ENCODE peak calls at places on chromosomes 2 and 18, in nine cellular contexts. V is GM23338, P is AG20443, Y is T-helper 17 cell, R is NCI-H510A treated with DMSO at 0.1 percent for 48 hours, Z is endothelial cell, X is endothelial cell of umbilical vein, M is GM12865, L is astrocyte of the spinal cord. E is an unnamed sample.

GRCh38 chr2:227035678-227036077 is 128.3 kb downstream of the COL4A4 start:
- DNase-seq in V (no peak), P (no peak), Y (no peak), R (no peak), Z (no peak), X (no peak), M (no peak), L (no peak), E (no peak)

GRCh38 chr18:24009651-24010333 is 4.8 kb upstream of the TTC39C start:
- DNase-seq in V (no peak), P (no peak), Y (no peak), R (peak), Z (no peak), X (no peak), M (peak), L (no peak), E (no peak)

GRCh38 chr2:15818186-15818795 is 122.1 kb upstream of the MYCN start:
- DNase-seq in V (no peak), P (no peak), Y (no peak), R (no peak), Z (no peak), X (no peak), M (no peak), L (no peak), E (no peak)

GRCh38 chr2:197077336-197077735 is 150.8 kb upstream of the PGAP1 start:
- DNase-seq in V (no peak), P (no peak), Y (no peak), R (no peak), Z (no peak), X (no peak), M (no peak), L (no peak), E (no peak)

GRCh38 chr2:197001921-197002320 is 75.4 kb upstream of the PGAP1 start:
- DNase-seq in V (no peak), P (no peak), Y (no peak), R (no peak), Z (no peak), X (no peak), M (no peak), L (no peak), E (no peak)

GRCh38 chr2:106165556-106165955 is 28.5 kb downstream of the UXS1 start:
- DNase-seq in V (peak), P (no peak), Y (no peak), R (no peak), Z (no peak), X (no peak), M (no peak), L (no peak), E (no peak)

GRCh38 chr2:95292623-95293260 is 4.4 kb upstream of the KCNIP3 start:
- DNase-seq in V (no peak), P (no peak), Y (no peak), R (no peak), Z (no peak), X (no peak), M (no peak), L (no peak), E (peak)

GRCh38 chr2:233807966-233808892 is 30.1 kb downstream of the MROH2A start:
- DNase-seq in V (no peak), P (no peak), Y (no peak), R (no peak), Z (no peak), X (no peak), M (no peak), L (no peak), E (no peak)

GRCh38 chr18:32618501-32618985 is 147.9 kb upstream of the GAREM1 start:
- DNase-seq in V (peak), P (no peak), Y (no peak), R (no peak), Z (no peak), X (no peak), M (no peak), L (no peak), E (no peak)

GRCh38 chr2:57878573-57878910 is 168.1 kb upstream of the VRK2 start:
- DNase-seq in V (no peak), P (no peak), Y (no peak), R (no peak), Z (no peak), X (no peak), M (no peak), L (no peak), E (no peak)

GRCh38 chr2:193695367-193695766 is 1500.6 kb upstream of the TMEFF2 start:
- DNase-seq in V (peak), P (peak), Y (no peak), R (peak), Z (no peak), X (peak), M (peak), L (peak), E (peak)

GRCh38 chr18:56139792-56140254 is 498.6 kb downstream of the TXNL1 start:
- DNase-seq in V (no peak), P (peak), Y (no peak), R (no peak), Z (no peak), X (no peak), M (no peak), L (peak), E (no peak)

GRCh38 chr18:55272510-55273243 is 313.4 kb upstream of the CCDC68 start:
- DNase-seq in V (no peak), P (no peak), Y (no peak), R (no peak), Z (no peak), X (no peak), M (no peak), L (peak), E (no peak)

GRCh38 chr2:103396152-103396551 is 634.3 kb downstream of the TMEM182 start:
- DNase-seq in V (peak), P (no peak), Y (no peak), R (no peak), Z (no peak), X (no peak), M (no peak), L (no peak), E (no peak)

GRCh38 chr2:178844269-178844668 is 37.0 kb upstream of the TTN start:
- DNase-seq in V (no peak), P (no peak), Y (no peak), R (no peak), Z (no peak), X (no peak), M (no peak), L (peak), E (no peak)

GRCh38 chr2:196586511-196586991 is 53.0 kb upstream of the CCDC150 start:
- DNase-seq in V (no peak), P (peak), Y (no peak), R (peak), Z (no peak), X (peak), M (no peak), L (peak), E (peak)

GRCh38 chr18:56550121-56550520 is 88.3 kb downstream of the TXNL1 start:
- DNase-seq in V (no peak), P (no peak), Y (no peak), R (no peak), Z (no peak), X (no peak), M (no peak), L (no peak), E (no peak)

GRCh38 chr2:24435391-24436316 is 55.4 kb upstream of the NCOA1 start:
- DNase-seq in V (no peak), P (peak), Y (no peak), R (no peak), Z (peak), X (peak), M (no peak), L (peak), E (no peak)

GRCh38 chr2:24342110-24342910 is 18.0 kb downstream of the ITSN2 start:
- DNase-seq in V (no peak), P (no peak), Y (no peak), R (no peak), Z (no peak), X (no peak), M (peak), L (peak), E (no peak)

GRCh38 chr2:156399950-156400703 is 36.1 kb upstream of the GPD2 start:
- DNase-seq in V (peak), P (peak), Y (no peak), R (peak), Z (peak), X (no peak), M (peak), L (no peak), E (peak)

GRCh38 chr2:128312411-128312810 is 6.3 kb downstream of the HS6ST1 start:
- DNase-seq in V (no peak), P (no peak), Y (no peak), R (no peak), Z (no peak), X (no peak), M (no peak), L (no peak), E (no peak)

GRCh38 chr2:195238366-195238765 is 418.7 kb upstream of the SLC39A10 start:
- DNase-seq in V (no peak), P (no peak), Y (no peak), R (no peak), Z (no peak), X (no peak), M (no peak), L (peak), E (no peak)

GRCh38 chr2:159516241-159516758 is 100.0 kb downstream of the BAZ2B start:
- DNase-seq in V (peak), P (peak), Y (no peak), R (peak), Z (no peak), X (peak), M (peak), L (peak), E (peak)

GRCh38 chr2:231821908-231822307 is 35.7 kb downstream of the COPS7B start:
- DNase-seq in V (no peak), P (no peak), Y (no peak), R (no peak), Z (no peak), X (no peak), M (no peak), L (no peak), E (no peak)

GRCh38 chr18:75548353-75548752 is 120.8 kb upstream of the SMIM21 start:
- DNase-seq in V (peak), P (no peak), Y (no peak), R (no peak), Z (no peak), X (no peak), M (peak), L (no peak), E (no peak)

GRCh38 chr2:183665403-183665802 is 541.2 kb downstream of the NUP35 start:
- DNase-seq in V (no peak), P (no peak), Y (no peak), R (peak), Z (no peak), X (no peak), M (no peak), L (no peak), E (no peak)

E was measured in HTR-8/SVneo.